ENCODE peak calls at places on chromosomes 4 and X, in ten cellular contexts. Q is stromal cell of bone marrow; G is stimulated activated CD4-positive, alpha-beta T cell treated with anti-CD3 and anti-CD28 coated beads, Interleukin-4, amount 100 ng/mL, for 4 hours; B is type B pancreatic cell; S is stimulated activated CD8-positive, alpha-beta memory T cell treated with anti-CD3 and anti-CD28 coated beads, Interleukin-4, amount 100 ng/mL, for 48 hours; X is activated T-cell treated with anti-CD3 and anti-CD28 coated beads for 1 hour; K is cardiac muscle cell; R is natural killer cell treated with Interleukin-12 subunit alpha and Interleukin-12 subunit beta and Interleukin-15 and Interleukin-18, amount 100 ng/mL, for 72 hours; E is COR-L47; D is NCI-H187. Y is an unnamed sample.

GRCh38 chrX:124239324-124239723 is 93.1 kb upstream of the TEX13D start:
- DNase-seq in Q (no peak), G (peak; percentile 37), B (no peak), S (no peak), X (no peak), K (no peak), R (no peak), E (no peak), D (no peak), Y (no peak)

GRCh38 chrX:73964607-73965006 is 339.4 kb upstream of the ZCCHC13 start:
- DNase-seq in Q (no peak), G (no peak), B (no peak), S (no peak), X (no peak), K (peak; percentile 11), R (no peak), E (no peak), D (no peak), Y (no peak)

GRCh38 chrX:11953615-11954014 is 184.7 kb upstream of the FRMPD4 start:
- DNase-seq in Q (peak; percentile 33), G (no peak), B (no peak), S (no peak), X (no peak), K (no peak), R (no peak), E (no peak), D (no peak), Y (no peak)

GRCh38 chr4:110196206-110196870 is 2.1 kb downstream of the ELOVL6 start:
- DNase-seq in Q (no peak), G (peak; percentile 24), B (peak; percentile 75), S (peak; percentile 67), X (peak; percentile 11), K (peak; percentile 58), R (peak; percentile 69), E (peak; percentile 35), D (no peak), Y (peak; percentile 86)

GRCh38 chrX:115584715-115585114 is 23.7 kb downstream of the PLS3 start:
- DNase-seq in Q (peak; percentile 68), G (no peak), B (no peak), S (no peak), X (no peak), K (no peak), R (no peak), E (no peak), D (no peak), Y (no peak)

GRCh38 chr4:7971881-7972500 is 32.3 kb upstream of the AFAP1 start:
- DNase-seq in Q (no peak), G (no peak), B (no peak), S (no peak), X (no peak), K (no peak), R (peak; percentile 56), E (no peak), D (no peak), Y (no peak)

GRCh38 chrX:140817943-140818342 is 108.4 kb downstream of the LINC00632 start:
- DNase-seq in Q (peak; percentile 7), G (no peak), B (no peak), S (no peak), X (no peak), K (peak; percentile 17), R (no peak), E (no peak), D (no peak), Y (no peak)

GRCh38 chrX:8741981-8742380 is 10.0 kb upstream of the ANOS1 start:
- DNase-seq in Q (no peak), G (no peak), B (no peak), S (no peak), X (no peak), K (no peak), R (no peak), E (no peak), D (no peak), Y (no peak)

GRCh38 chr4:183499389-183499788 is 5.5 kb upstream of the ING2 start:
- DNase-seq in Q (no peak), G (no peak), B (no peak), S (no peak), X (no peak), K (no peak), R (no peak), E (peak; percentile 72), D (no peak), Y (no peak)

Y was measured in osteocyte.